ENCODE peak calls at places on chromosome 2, in five cellular contexts. S, U, I, Y and N are unnamed samples.

GRCh38 chr2:68435605-68436004 is 31.5 kb downstream of the FBXO48 start:
- DNase-seq in S (no peak), U (no peak), I (no peak), Y (no peak), N (no peak)

GRCh38 chr2:176729706-176730569 is 460.7 kb downstream of the MTX2 start:
- DNase-seq in S (peak; percentile 81), U (no peak), I (no peak), Y (no peak), N (no peak)

GRCh38 chr2:42602218-42602936 is 33.9 kb downstream of the MTA3 start:
- DNase-seq in S (no peak), U (no peak), I (no peak), Y (no peak), N (no peak)

GRCh38 chr2:221572821-221573429 is 821 bp upstream of the EPHA4 start:
- DNase-seq in S (peak; percentile 52), U (peak; percentile 37), I (peak; percentile 76), Y (peak; percentile 17), N (peak; percentile 89)

GRCh38 chr2:8327371-8328100 is 354.3 kb upstream of the ID2 start:
- DNase-seq in S (no peak), U (no peak), I (no peak), Y (no peak), N (no peak)

GRCh38 chr2:29478641-29479040 is 363.4 kb downstream of the CLIP4 start:
- DNase-seq in S (no peak), U (no peak), I (no peak), Y (no peak), N (no peak)

GRCh38 chr2:226154610-226155009 is 645.0 kb downstream of the IRS1 start:
- DNase-seq in S (no peak), U (no peak), I (no peak), Y (no peak), N (no peak)

GRCh38 chr2:224025874-224026273 is 13.2 kb downstream of the SERPINE2 start:
- DNase-seq in S (no peak), U (peak; percentile 98), I (no peak), Y (peak; percentile 74), N (no peak)

GRCh38 chr2:200090683-200091082 is 135.3 kb downstream of the MAIP1 start:
- DNase-seq in S (no peak), U (no peak), I (no peak), Y (no peak), N (no peak)

GRCh38 chr2:157468931-157469708 is 25.2 kb upstream of the CYTIP start:
- DNase-seq in S (no peak), U (peak; percentile 95), I (no peak), Y (peak; percentile 52), N (no peak)

GRCh38 chr2:132267372-132267771 is 105.6 kb upstream of the ANKRD30BL start:
- DNase-seq in S (no peak), U (no peak), I (no peak), Y (peak; percentile 32), N (no peak)